ENCODE peak calls at places on chromosome X, in four cellular contexts. A is vagina, K is sciatic nerve, T is body of pancreas. M is an unnamed sample.

GRCh38 chrX:110428144-110428543 is 69.5 kb downstream of the RTL9 start:
- DNase-seq in A (no peak), K (no peak), T (no peak), M (no peak)

GRCh38 chrX:15451913-15452312 is 41.2 kb downstream of the PIR start:
- DNase-seq in A (no peak), K (no peak), T (no peak), M (no peak)

GRCh38 chrX:131332331-131332730 is 43.2 kb upstream of the IGSF1 start:
- DNase-seq in A (no peak), K (no peak), T (no peak), M (no peak)

GRCh38 chrX:55007633-55008032 is 7.5 kb downstream of the APEX2 start:
- DNase-seq in A (peak), K (no peak), T (peak), M (no peak)

GRCh38 chrX:51893931-51894696 is 691 bp downstream of the MAGED1 start:
- DNase-seq in A (no peak), K (no peak), T (peak), M (no peak)

GRCh38 chrX:40300286-40300890 is 202.6 kb upstream of the BCOR start:
- DNase-seq in A (no peak), K (no peak), T (no peak), M (no peak)

GRCh38 chrX:38864165-38864564 is 62.9 kb downstream of the MID1IP1 start:
- DNase-seq in A (no peak), K (no peak), T (no peak), M (no peak)

GRCh38 chrX:112968351-112969133 is 127.9 kb upstream of the AMOT start:
- DNase-seq in A (no peak), K (no peak), T (no peak), M (no peak)

GRCh38 chrX:129842510-129843208 is 1.0 kb downstream of the ZDHHC9 start:
- DNase-seq in A (no peak), K (peak), T (peak), M (no peak)

GRCh38 chrX:101348452-101349222 is at the start of gene TIMM8A:
- DNase-seq in A (no peak), K (peak), T (peak), M (peak)

GRCh38 chrX:49915352-49916222 is 6.8 kb upstream of the CLCN5 start:
- DNase-seq in A (no peak), K (peak), T (peak), M (peak)

GRCh38 chrX:138745215-138745614 is 33.7 kb upstream of the FGF13 start:
- DNase-seq in A (no peak), K (no peak), T (peak), M (peak)

GRCh38 chrX:47831788-47832187 is 4.9 kb upstream of the ZNF81 start:
- DNase-seq in A (no peak), K (no peak), T (peak), M (peak)

GRCh38 chrX:12890467-12890866 is 16.0 kb upstream of the TLR8 start:
- DNase-seq in A (no peak), K (no peak), T (no peak), M (no peak)

GRCh38 chrX:110847334-110847733 is 51.7 kb upstream of the CHRDL1 start:
- DNase-seq in A (no peak), K (no peak), T (no peak), M (peak)

GRCh38 chrX:43380704-43381103 is 275.4 kb upstream of the MAOA start:
- DNase-seq in A (no peak), K (no peak), T (no peak), M (no peak)

GRCh38 chrX:118807151-118808017 is 16.2 kb upstream of the ZCCHC12 start:
- DNase-seq in A (no peak), K (peak), T (peak), M (peak)

GRCh38 chrX:24231169-24231568 is 81.6 kb downstream of the ZFX start:
- DNase-seq in A (no peak), K (no peak), T (peak), M (peak)

GRCh38 chrX:49073641-49074575 is at the start of gene PRAF2:
- DNase-seq in A (peak), K (peak), T (peak), M (peak)

GRCh38 chrX:154696328-154697045 is 43.1 kb upstream of the CTAG2 start:
- DNase-seq in A (no peak), K (no peak), T (no peak), M (peak)

GRCh38 chrX:153791104-153791852 is 2.9 kb downstream of the IDH3G start:
- DNase-seq in A (no peak), K (no peak), T (no peak), M (no peak)

GRCh38 chrX:2614911-2615310 is 76.2 kb upstream of the CD99 start:
- DNase-seq in A (no peak), K (no peak), T (no peak), M (no peak)

GRCh38 chrX:68983004-68983857 is 154.4 kb downstream of the EFNB1 start:
- DNase-seq in A (peak), K (no peak), T (no peak), M (no peak)

GRCh38 chrX:13661735-13662536 is 9.0 kb downstream of the TCEANC start:
- DNase-seq in A (no peak), K (no peak), T (no peak), M (no peak)

GRCh38 chrX:14964500-14964899 is 91.3 kb downstream of the MOSPD2 start:
- DNase-seq in A (no peak), K (no peak), T (no peak), M (no peak)

GRCh38 chrX:103187953-103188475 is 26.9 kb upstream of the BEX4 start:
- DNase-seq in A (no peak), K (no peak), T (no peak), M (no peak)

M was measured in NCI-H460.